ENCODE peak calls at places on chromosomes 5 and 9, in four cellular contexts. One of them, this sample, is unnamed.

GRCh38 chr9:34991833-34992375 is 2.4 kb downstream of the DNAJB5 start:
- DNase-seq in K562: peak
- DNase-seq in HepG2: peak
- DNase-seq in WTC11: peak
- DNase-seq in this sample: no peak

GRCh38 chr5:45385321-45386058 is 310.7 kb downstream of the HCN1 start:
- DNase-seq in K562: no peak
- DNase-seq in HepG2: no peak
- DNase-seq in WTC11: no peak
- DNase-seq in this sample: no peak

GRCh38 chr5:68872088-68872842 is 221.5 kb upstream of the SLC30A5 start:
- DNase-seq in K562: no peak
- DNase-seq in HepG2: no peak
- DNase-seq in WTC11: no peak
- DNase-seq in this sample: peak

GRCh38 chr5:141875795-141876627 is 2.2 kb downstream of the PCDH1 start:
- DNase-seq in K562: peak
- DNase-seq in HepG2: no peak
- DNase-seq in WTC11: peak
- DNase-seq in this sample: peak

GRCh38 chr5:35230043-35230611 is at the start of gene PRLR:
- DNase-seq in K562: no peak
- DNase-seq in HepG2: peak
- DNase-seq in WTC11: peak
- DNase-seq in this sample: peak

GRCh38 chr5:135993894-135994514 is 34.8 kb upstream of the TGFBI start:
- DNase-seq in K562: no peak
- DNase-seq in HepG2: peak
- DNase-seq in WTC11: no peak
- DNase-seq in this sample: peak

GRCh38 chr9:30476826-30477225 is 1907.6 kb upstream of the ACO1 start:
- DNase-seq in K562: no peak
- DNase-seq in HepG2: no peak
- DNase-seq in WTC11: no peak
- DNase-seq in this sample: no peak

GRCh38 chr5:93782978-93783377 is 41.6 kb upstream of the POU5F2 start:
- DNase-seq in K562: no peak
- DNase-seq in HepG2: no peak
- DNase-seq in WTC11: no peak
- DNase-seq in this sample: no peak

GRCh38 chr9:15157371-15157770 is 149.6 kb downstream of the TTC39B start:
- DNase-seq in K562: no peak
- DNase-seq in HepG2: no peak
- DNase-seq in WTC11: no peak
- DNase-seq in this sample: no peak

GRCh38 chr5:35477321-35477720 is 140.3 kb upstream of the SPEF2 start:
- DNase-seq in K562: no peak
- DNase-seq in HepG2: no peak
- DNase-seq in WTC11: no peak
- DNase-seq in this sample: no peak

GRCh38 chr9:96660693-96661248 is 5.7 kb upstream of the PRXL2C start:
- DNase-seq in K562: no peak
- DNase-seq in HepG2: peak
- DNase-seq in WTC11: no peak
- DNase-seq in this sample: no peak

GRCh38 chr5:115098041-115098702 is 71.5 kb downstream of the TRIM36 start:
- DNase-seq in K562: peak
- DNase-seq in HepG2: peak
- DNase-seq in WTC11: no peak
- DNase-seq in this sample: peak

DNA sequence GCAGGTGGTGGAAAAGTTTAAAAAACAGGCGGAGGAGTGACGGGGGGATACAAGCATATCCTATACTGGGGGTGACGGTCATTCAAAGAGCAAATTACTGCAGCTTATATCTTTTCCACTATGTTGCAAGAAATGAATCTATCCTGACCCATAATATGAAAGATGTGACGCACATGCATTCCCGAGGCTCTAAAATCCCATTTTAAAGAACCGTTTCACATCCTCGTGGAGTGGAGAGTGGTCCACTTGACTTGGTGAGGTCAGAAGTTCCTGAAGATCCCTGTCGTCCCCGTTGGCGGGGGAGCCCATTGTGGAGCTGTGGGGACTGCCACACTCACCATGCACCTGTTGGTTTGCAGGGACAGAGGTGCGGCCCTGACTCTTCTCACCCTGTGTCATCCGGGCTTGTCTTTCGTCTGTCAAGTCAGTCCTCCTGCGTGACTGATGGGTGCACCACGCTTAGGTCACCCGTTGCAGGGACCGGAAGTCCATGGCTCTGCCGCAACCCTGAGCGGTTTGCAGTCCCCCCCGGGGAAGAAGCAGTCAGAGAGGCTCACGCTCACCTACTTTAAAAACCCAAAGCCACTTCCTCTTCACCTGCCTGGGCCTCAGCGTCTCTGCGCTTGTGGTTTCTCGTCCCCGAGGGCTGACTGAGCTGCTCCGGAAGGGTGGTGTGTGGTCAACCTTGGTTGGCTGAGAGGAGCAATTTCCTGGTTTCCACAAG is 53.0 kb downstream of the USP20 start:
- DNase-seq in K562: peak
- DNase-seq in HepG2: no peak
- DNase-seq in WTC11: no peak
- DNase-seq in this sample: no peak
- TF ChIP-seq FOXJ3 in K562: no peak
- TF ChIP-seq FOXJ3 in HepG2: no peak
- TF ChIP-seq FOXJ3 in WTC11: no peak
- TF ChIP-seq FOXJ3 in this sample: no peak

DNA sequence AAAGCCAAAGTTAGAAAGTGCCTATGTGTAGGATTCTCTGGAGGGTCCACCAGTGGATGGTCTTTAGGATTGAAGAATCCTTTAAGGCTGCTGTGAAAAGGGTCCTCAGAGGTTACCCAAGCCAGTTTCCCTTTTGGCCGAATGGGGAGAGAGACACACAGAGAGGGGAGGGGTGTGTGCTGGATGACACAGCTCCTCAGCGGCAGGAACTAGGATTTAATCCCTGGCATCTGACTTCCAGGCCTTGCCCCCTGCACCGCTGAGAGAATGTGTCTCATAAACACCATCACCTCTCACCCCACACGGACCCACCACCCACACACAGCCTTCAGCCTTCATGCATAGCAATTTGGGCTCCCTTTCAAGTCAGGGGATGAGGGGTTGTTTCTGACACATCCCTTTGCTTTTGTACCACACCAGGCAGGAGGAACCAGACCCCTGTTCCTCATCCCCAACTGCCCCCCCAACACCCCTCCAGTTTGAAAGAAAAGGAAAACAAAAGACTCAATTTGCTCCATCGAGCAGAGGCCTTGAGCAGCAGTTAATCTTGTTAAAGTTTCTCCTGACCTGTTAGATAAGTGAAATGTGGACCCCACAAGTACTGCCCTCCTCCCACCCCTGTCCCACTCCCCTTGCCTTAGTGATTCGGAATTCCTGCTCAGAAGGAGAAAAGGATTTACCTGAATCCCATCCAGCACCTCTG is 4.0 kb downstream of the PAPPA start:
- DNase-seq in K562: no peak
- DNase-seq in HepG2: no peak
- DNase-seq in WTC11: peak
- DNase-seq in this sample: no peak
- TF ChIP-seq FOXJ3 in K562: no peak
- TF ChIP-seq FOXJ3 in HepG2: no peak
- TF ChIP-seq FOXJ3 in WTC11: no peak
- TF ChIP-seq FOXJ3 in this sample: no peak

GRCh38 chr5:143342607-143343006 is 60.9 kb downstream of the NR3C1 start:
- DNase-seq in K562: no peak
- DNase-seq in HepG2: no peak
- DNase-seq in WTC11: no peak
- DNase-seq in this sample: no peak
- TF ChIP-seq FOXJ3 in K562: no peak
- TF ChIP-seq FOXJ3 in HepG2: no peak
- TF ChIP-seq FOXJ3 in WTC11: no peak
- TF ChIP-seq FOXJ3 in this sample: no peak

GRCh38 chr5:172342907-172343306 is 59.3 kb upstream of the UBTD2 start:
- DNase-seq in K562: no peak
- DNase-seq in HepG2: no peak
- DNase-seq in WTC11: no peak
- DNase-seq in this sample: no peak
- TF ChIP-seq FOXJ3 in K562: no peak
- TF ChIP-seq FOXJ3 in HepG2: no peak
- TF ChIP-seq FOXJ3 in WTC11: no peak
- TF ChIP-seq FOXJ3 in this sample: no peak

GRCh38 chr5:102863058-102863457 is 108.0 kb downstream of the PAM start:
- DNase-seq in K562: no peak
- DNase-seq in HepG2: no peak
- DNase-seq in WTC11: no peak
- DNase-seq in this sample: no peak
- TF ChIP-seq FOXJ3 in K562: no peak
- TF ChIP-seq FOXJ3 in HepG2: no peak
- TF ChIP-seq FOXJ3 in WTC11: no peak
- TF ChIP-seq FOXJ3 in this sample: no peak

GRCh38 chr5:170757182-170757601 is 26.3 kb upstream of the GABRP start:
- DNase-seq in K562: no peak
- DNase-seq in HepG2: peak
- DNase-seq in WTC11: no peak
- DNase-seq in this sample: no peak
- TF ChIP-seq FOXJ3 in K562: no peak
- TF ChIP-seq FOXJ3 in HepG2: no peak
- TF ChIP-seq FOXJ3 in WTC11: no peak
- TF ChIP-seq FOXJ3 in this sample: no peak

DNA sequence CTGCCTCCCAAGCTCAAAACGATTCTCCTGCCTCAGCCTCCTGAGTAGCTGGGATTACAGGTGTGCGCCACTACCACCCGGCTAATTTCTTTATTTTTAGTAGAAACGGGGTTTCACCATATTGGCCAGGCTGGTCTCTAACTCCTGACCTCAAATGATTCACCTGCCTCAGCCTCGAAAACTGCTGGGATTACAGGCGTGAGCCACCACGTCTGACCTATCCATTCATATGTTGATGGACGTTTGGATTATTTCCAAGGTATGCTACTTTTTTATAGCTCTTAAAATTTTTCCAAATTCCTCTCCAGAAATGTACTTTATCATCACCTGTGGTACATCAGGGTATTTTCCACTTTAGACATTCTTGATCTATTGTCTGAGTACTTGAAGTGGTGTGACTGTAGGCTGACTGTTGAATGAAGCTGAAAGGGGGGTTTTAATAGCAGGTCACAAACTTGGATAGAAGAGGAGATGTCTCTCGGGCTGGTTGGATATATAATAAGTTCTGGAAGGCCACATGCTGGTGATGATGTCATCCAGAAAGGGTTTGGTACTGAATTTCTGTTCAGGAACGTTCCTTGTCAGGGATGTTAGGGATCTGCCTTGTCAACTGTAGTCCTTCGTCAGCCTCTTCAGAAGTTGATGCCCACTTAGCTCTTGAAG is 7.4 kb downstream of the CTNNA1 start:
- DNase-seq in K562: no peak
- DNase-seq in HepG2: no peak
- DNase-seq in WTC11: no peak
- DNase-seq in this sample: no peak
- TF ChIP-seq FOXJ3 in K562: no peak
- TF ChIP-seq FOXJ3 in HepG2: no peak
- TF ChIP-seq FOXJ3 in WTC11: no peak
- TF ChIP-seq FOXJ3 in this sample: no peak